ENCODE peak calls at places on chromosomes 11 and 22, in seven cellular contexts. One of them, this sample, is unnamed.

GRCh38 chr22:42283288-42284229 is 13.1 kb upstream of the TCF20 start:
- DNase-seq in heart right ventricle: no peak
- DNase-seq in heart left ventricle: peak
- DNase-seq in left ventricle myocardium inferior: no peak
- DNase-seq in dorsolateral prefrontal cortex: peak
- DNase-seq in IMR-90: no peak
- DNase-seq in right lobe of liver: no peak
- DNase-seq in this sample: no peak

GRCh38 chr22:19057539-19057938 is 64.7 kb downstream of the DGCR2 start:
- DNase-seq in IMR-90: no peak
- DNase-seq in right lobe of liver: no peak
- DNase-seq in heart left ventricle: no peak
- DNase-seq in dorsolateral prefrontal cortex: no peak
- DNase-seq in left ventricle myocardium inferior: no peak
- DNase-seq in heart right ventricle: no peak
- DNase-seq in this sample: no peak

GRCh38 chr11:32334822-32335221 is 100.5 kb downstream of the WT1 start:
- DNase-seq in IMR-90: no peak
- DNase-seq in left ventricle myocardium inferior: no peak
- DNase-seq in dorsolateral prefrontal cortex: no peak
- DNase-seq in right lobe of liver: no peak
- DNase-seq in heart left ventricle: no peak
- DNase-seq in heart right ventricle: no peak
- DNase-seq in this sample: no peak

GRCh38 chr11:5992604-5993251 is 5.9 kb upstream of the OR52L1 start:
- DNase-seq in dorsolateral prefrontal cortex: no peak
- DNase-seq in left ventricle myocardium inferior: no peak
- DNase-seq in heart right ventricle: no peak
- DNase-seq in IMR-90: peak
- DNase-seq in heart left ventricle: no peak
- DNase-seq in right lobe of liver: no peak
- DNase-seq in this sample: no peak

GRCh38 chr11:117820071-117820470 is 4.5 kb downstream of the FXYD2 start:
- DNase-seq in heart left ventricle: peak
- DNase-seq in IMR-90: no peak
- DNase-seq in left ventricle myocardium inferior: no peak
- DNase-seq in right lobe of liver: peak
- DNase-seq in dorsolateral prefrontal cortex: no peak
- DNase-seq in heart right ventricle: no peak
- DNase-seq in this sample: no peak

GRCh38 chr22:24525416-24526037 is 29.4 kb downstream of the GUCD1 start:
- DNase-seq in heart right ventricle: peak
- DNase-seq in left ventricle myocardium inferior: peak
- DNase-seq in heart left ventricle: peak
- DNase-seq in right lobe of liver: peak
- DNase-seq in IMR-90: peak
- DNase-seq in dorsolateral prefrontal cortex: peak
- DNase-seq in this sample: no peak

GRCh38 chr11:46278387-46279173 is 1.1 kb downstream of the CREB3L1 start:
- DNase-seq in IMR-90: peak
- DNase-seq in left ventricle myocardium inferior: peak
- DNase-seq in heart left ventricle: no peak
- DNase-seq in right lobe of liver: no peak
- DNase-seq in heart right ventricle: peak
- DNase-seq in dorsolateral prefrontal cortex: no peak
- DNase-seq in this sample: no peak

GRCh38 chr11:11135820-11136476 is 217.1 kb downstream of the CSNK2A3 start:
- DNase-seq in left ventricle myocardium inferior: no peak
- DNase-seq in right lobe of liver: no peak
- DNase-seq in IMR-90: no peak
- DNase-seq in dorsolateral prefrontal cortex: no peak
- DNase-seq in heart right ventricle: no peak
- DNase-seq in heart left ventricle: no peak
- DNase-seq in this sample: no peak

GRCh38 chr11:34052608-34053160 is 1.2 kb downstream of the CAPRIN1 start:
- DNase-seq in dorsolateral prefrontal cortex: no peak
- DNase-seq in heart right ventricle: no peak
- DNase-seq in left ventricle myocardium inferior: peak
- DNase-seq in right lobe of liver: peak
- DNase-seq in heart left ventricle: peak
- DNase-seq in IMR-90: no peak
- DNase-seq in this sample: no peak

DNA sequence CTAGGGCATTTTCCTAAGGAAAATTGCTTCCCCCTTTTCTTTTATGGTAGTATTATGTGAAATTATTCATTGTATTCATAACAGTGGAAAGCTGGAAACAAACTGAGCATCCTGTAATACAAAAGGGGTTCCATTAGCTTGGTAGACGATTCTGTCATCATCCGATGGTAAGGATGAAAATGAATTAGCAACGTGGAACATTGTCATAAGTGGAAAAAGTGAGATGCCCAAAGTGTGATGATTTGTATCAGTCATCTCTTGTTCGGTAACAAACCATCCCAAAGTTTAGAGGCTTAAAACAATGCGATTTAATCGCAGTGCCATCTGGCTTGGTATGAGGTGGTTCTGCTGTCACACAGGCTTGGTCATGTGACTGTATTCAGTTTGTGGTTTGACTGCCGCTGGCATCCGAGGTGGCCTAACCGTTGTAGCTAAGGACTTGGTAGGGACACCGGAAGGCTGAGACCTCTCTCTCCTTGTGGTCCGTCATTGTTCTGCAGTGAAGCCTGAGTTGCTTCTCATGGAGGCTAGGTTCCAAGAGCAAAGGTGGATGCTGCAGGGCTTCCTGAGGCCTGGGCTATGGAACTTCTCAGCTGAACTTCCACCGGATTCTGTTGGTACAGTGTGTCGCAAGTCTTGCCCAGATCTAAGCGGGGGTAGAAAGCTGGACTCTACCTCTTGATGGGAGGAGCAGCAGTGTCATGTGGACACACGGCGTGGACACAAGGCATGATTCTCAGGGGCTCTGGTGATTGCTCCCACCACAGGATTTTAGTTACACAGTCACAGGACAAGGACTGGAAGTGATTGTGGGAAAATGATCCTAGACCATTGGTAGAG is 36.2 kb downstream of the BCR start:
- DNase-seq in right lobe of liver: peak
- DNase-seq in left ventricle myocardium inferior: no peak
- DNase-seq in heart left ventricle: no peak
- DNase-seq in heart right ventricle: no peak
- DNase-seq in IMR-90: no peak
- DNase-seq in dorsolateral prefrontal cortex: no peak
- DNase-seq in this sample: no peak
- H3K27ac ChIP-seq in right lobe of liver: peak
- H3K27ac ChIP-seq in left ventricle myocardium inferior: peak
- H3K27ac ChIP-seq in heart left ventricle: peak
- H3K27ac ChIP-seq in heart right ventricle: no peak
- H3K27ac ChIP-seq in IMR-90: peak
- H3K27ac ChIP-seq in dorsolateral prefrontal cortex: peak
- H3K27ac ChIP-seq in this sample: no peak

GRCh38 chr11:112852141-112852853 is 108.9 kb upstream of the NCAM1 start:
- DNase-seq in IMR-90: no peak
- DNase-seq in heart right ventricle: no peak
- DNase-seq in dorsolateral prefrontal cortex: no peak
- DNase-seq in left ventricle myocardium inferior: no peak
- DNase-seq in right lobe of liver: no peak
- DNase-seq in heart left ventricle: no peak
- DNase-seq in this sample: no peak
- H3K27ac ChIP-seq in IMR-90: no peak
- H3K27ac ChIP-seq in heart right ventricle: peak
- H3K27ac ChIP-seq in dorsolateral prefrontal cortex: peak
- H3K27ac ChIP-seq in left ventricle myocardium inferior: peak
- H3K27ac ChIP-seq in right lobe of liver: no peak
- H3K27ac ChIP-seq in heart left ventricle: peak
- H3K27ac ChIP-seq in this sample: no peak

GRCh38 chr22:35838849-35839646 is 121.4 kb downstream of the APOL5 start:
- DNase-seq in dorsolateral prefrontal cortex: no peak
- DNase-seq in right lobe of liver: no peak
- DNase-seq in heart right ventricle: peak
- DNase-seq in heart left ventricle: no peak
- DNase-seq in IMR-90: peak
- DNase-seq in left ventricle myocardium inferior: no peak
- DNase-seq in this sample: no peak

GRCh38 chr22:35837328-35837727 is 119.7 kb downstream of the APOL5 start:
- DNase-seq in heart left ventricle: no peak
- DNase-seq in left ventricle myocardium inferior: no peak
- DNase-seq in right lobe of liver: no peak
- DNase-seq in dorsolateral prefrontal cortex: no peak
- DNase-seq in IMR-90: no peak
- DNase-seq in heart right ventricle: no peak
- DNase-seq in this sample: no peak

GRCh38 chr22:35834080-35834479 is 116.4 kb downstream of the APOL5 start:
- DNase-seq in heart right ventricle: no peak
- DNase-seq in right lobe of liver: no peak
- DNase-seq in IMR-90: no peak
- DNase-seq in dorsolateral prefrontal cortex: no peak
- DNase-seq in left ventricle myocardium inferior: no peak
- DNase-seq in heart left ventricle: no peak
- DNase-seq in this sample: no peak

GRCh38 chr22:35835998-35836691 is 118.5 kb downstream of the APOL5 start:
- DNase-seq in left ventricle myocardium inferior: peak
- DNase-seq in dorsolateral prefrontal cortex: no peak
- DNase-seq in IMR-90: peak
- DNase-seq in heart right ventricle: peak
- DNase-seq in heart left ventricle: peak
- DNase-seq in right lobe of liver: no peak
- DNase-seq in this sample: no peak

GRCh38 chr22:35835267-35835997 is 117.8 kb downstream of the APOL5 start:
- DNase-seq in heart right ventricle: no peak
- DNase-seq in right lobe of liver: no peak
- DNase-seq in heart left ventricle: no peak
- DNase-seq in dorsolateral prefrontal cortex: no peak
- DNase-seq in left ventricle myocardium inferior: no peak
- DNase-seq in IMR-90: peak
- DNase-seq in this sample: no peak
- H3K27ac ChIP-seq in heart right ventricle: peak
- H3K27ac ChIP-seq in right lobe of liver: peak
- H3K27ac ChIP-seq in heart left ventricle: peak
- H3K27ac ChIP-seq in dorsolateral prefrontal cortex: peak
- H3K27ac ChIP-seq in left ventricle myocardium inferior: peak
- H3K27ac ChIP-seq in IMR-90: peak
- H3K27ac ChIP-seq in this sample: peak

DNA sequence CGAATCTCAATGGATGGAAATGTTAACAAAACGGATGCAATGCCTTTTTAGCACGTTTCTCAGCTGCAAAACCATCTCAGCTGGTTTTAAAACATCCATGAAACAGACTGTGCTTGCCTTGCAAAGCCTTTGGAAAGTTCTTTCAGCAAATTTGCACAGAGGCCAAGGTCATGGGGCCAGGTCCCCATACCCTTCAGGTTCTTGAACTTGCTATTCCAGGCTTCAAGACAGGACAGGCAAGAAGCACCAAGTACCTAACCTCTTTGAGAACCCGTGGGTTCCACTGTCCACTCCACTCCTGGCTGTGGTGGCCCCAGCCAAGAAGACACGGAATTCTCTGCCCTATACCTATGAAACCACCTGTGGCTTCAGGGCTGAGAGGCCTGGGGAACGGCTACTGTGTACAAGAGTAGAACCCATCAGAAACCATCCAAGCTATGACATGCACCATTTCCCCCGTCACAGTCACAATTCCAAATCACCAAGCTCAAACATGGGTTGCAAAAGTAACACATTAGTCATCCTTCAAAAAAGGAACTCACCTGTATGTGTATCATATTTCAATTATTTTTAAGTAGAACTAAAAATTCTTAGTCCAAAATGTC is 17.0 kb downstream of the TNKS1BP1 start:
- DNase-seq in right lobe of liver: no peak
- DNase-seq in heart left ventricle: no peak
- DNase-seq in heart right ventricle: no peak
- DNase-seq in dorsolateral prefrontal cortex: no peak
- DNase-seq in left ventricle myocardium inferior: no peak
- DNase-seq in IMR-90: no peak
- DNase-seq in this sample: no peak
- H3K27ac ChIP-seq in right lobe of liver: peak
- H3K27ac ChIP-seq in heart left ventricle: no peak
- H3K27ac ChIP-seq in heart right ventricle: no peak
- H3K27ac ChIP-seq in dorsolateral prefrontal cortex: no peak
- H3K27ac ChIP-seq in left ventricle myocardium inferior: peak
- H3K27ac ChIP-seq in IMR-90: no peak
- H3K27ac ChIP-seq in this sample: no peak

GRCh38 chr11:112797653-112798293 is 163.4 kb upstream of the NCAM1 start:
- DNase-seq in right lobe of liver: no peak
- DNase-seq in IMR-90: no peak
- DNase-seq in left ventricle myocardium inferior: no peak
- DNase-seq in dorsolateral prefrontal cortex: peak
- DNase-seq in heart left ventricle: no peak
- DNase-seq in heart right ventricle: no peak
- DNase-seq in this sample: no peak

GRCh38 chr11:112794321-112794720 is 166.9 kb upstream of the NCAM1 start:
- DNase-seq in left ventricle myocardium inferior: no peak
- DNase-seq in right lobe of liver: no peak
- DNase-seq in heart left ventricle: no peak
- DNase-seq in heart right ventricle: no peak
- DNase-seq in IMR-90: no peak
- DNase-seq in dorsolateral prefrontal cortex: no peak
- DNase-seq in this sample: no peak

GRCh38 chr11:112795142-112795815 is 165.9 kb upstream of the NCAM1 start:
- DNase-seq in dorsolateral prefrontal cortex: no peak
- DNase-seq in right lobe of liver: no peak
- DNase-seq in heart right ventricle: no peak
- DNase-seq in heart left ventricle: no peak
- DNase-seq in IMR-90: peak
- DNase-seq in left ventricle myocardium inferior: no peak
- DNase-seq in this sample: no peak

GRCh38 chr11:112797072-112797471 is 164.1 kb upstream of the NCAM1 start:
- DNase-seq in heart left ventricle: no peak
- DNase-seq in heart right ventricle: no peak
- DNase-seq in dorsolateral prefrontal cortex: no peak
- DNase-seq in left ventricle myocardium inferior: no peak
- DNase-seq in right lobe of liver: no peak
- DNase-seq in IMR-90: no peak
- DNase-seq in this sample: no peak

DNA sequence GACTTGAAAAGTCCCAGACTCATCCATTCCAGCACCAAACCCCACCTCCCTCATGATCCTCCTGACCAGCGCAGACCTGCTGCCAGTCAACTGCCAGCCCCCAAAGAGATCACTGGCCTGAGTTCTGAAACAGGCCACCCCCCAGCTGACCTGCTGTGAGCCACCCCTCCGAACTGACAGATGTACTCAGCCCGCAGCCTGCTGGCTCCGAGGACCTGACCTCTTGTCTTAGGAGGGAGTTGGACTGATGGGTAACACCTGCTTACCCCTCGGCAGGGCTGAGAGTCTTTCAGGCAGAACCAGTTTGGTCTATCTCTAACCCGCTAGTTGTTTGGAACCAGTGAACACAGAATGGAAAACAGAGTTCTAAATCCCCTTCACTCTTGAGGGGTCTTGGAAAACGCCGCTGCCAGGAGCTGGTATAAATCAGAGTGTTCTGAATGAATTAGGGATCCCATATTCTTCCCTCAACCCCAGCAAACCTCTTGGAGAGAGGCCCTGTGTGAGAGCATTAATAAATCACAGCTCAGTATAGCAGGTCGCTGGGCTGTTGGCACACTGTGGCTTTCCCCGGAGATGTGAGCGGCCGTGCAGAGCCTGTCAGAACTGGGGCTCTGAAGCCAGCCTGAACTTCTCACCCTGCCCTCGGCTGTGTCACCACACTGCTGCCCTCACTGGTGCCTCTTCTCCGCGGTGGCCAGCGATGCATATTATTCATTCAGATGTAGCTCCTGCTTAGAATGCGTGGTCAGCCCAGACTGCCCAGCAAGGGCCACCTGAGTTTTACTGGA is 165.1 kb upstream of the NCAM1 start:
- DNase-seq in heart right ventricle: peak
- DNase-seq in heart left ventricle: peak
- DNase-seq in IMR-90: no peak
- DNase-seq in dorsolateral prefrontal cortex: no peak
- DNase-seq in left ventricle myocardium inferior: no peak
- DNase-seq in right lobe of liver: no peak
- DNase-seq in this sample: no peak
- H3K27ac ChIP-seq in heart right ventricle: peak
- H3K27ac ChIP-seq in heart left ventricle: peak
- H3K27ac ChIP-seq in IMR-90: no peak
- H3K27ac ChIP-seq in dorsolateral prefrontal cortex: peak
- H3K27ac ChIP-seq in left ventricle myocardium inferior: peak
- H3K27ac ChIP-seq in right lobe of liver: no peak
- H3K27ac ChIP-seq in this sample: no peak